ENCODE peak calls at places on chromosomes 1 and 21, in nine cellular contexts. S, I, H, L, E, J, X, P and D are unnamed samples.

GRCh38 chr21:41965045-41965444 is 11.2 kb upstream of the C2CD2 start:
- DNase-seq in J (no peak), H (no peak), E (no peak), X (no peak), L (no peak), I (no peak), P (no peak), S (no peak), D (no peak)

GRCh38 chr1:221394011-221394544 is 347.8 kb downstream of the DUSP10 start:
- DNase-seq in L (no peak), E (peak), P (no peak), H (no peak), I (no peak), X (no peak), J (peak), S (no peak), D (no peak)

GRCh38 chr1:119611701-119612113 is 36.4 kb downstream of the ZNF697 start:
- DNase-seq in P (peak), L (no peak), I (no peak), J (no peak), E (peak), H (peak), X (peak), S (peak), D (peak)

GRCh38 chr21:25700741-25701140 is 34.0 kb downstream of the ATP5PF start:
- DNase-seq in J (no peak), E (no peak), I (no peak), S (no peak), L (no peak), X (no peak), P (no peak), H (no peak), D (no peak)

GRCh38 chr1:163361123-163361934 is 39.6 kb downstream of the NUF2 start:
- DNase-seq in H (no peak), L (no peak), I (no peak), X (peak), S (peak), J (no peak), P (no peak), E (no peak), D (no peak)

GRCh38 chr1:101484896-101485412 is 248.1 kb downstream of the S1PR1 start:
- DNase-seq in P (no peak), L (no peak), S (no peak), E (no peak), J (no peak), I (no peak), X (no peak), H (no peak), D (no peak)

GRCh38 chr1:6086762-6087401 is 41.2 kb downstream of the KCNAB2 start:
- DNase-seq in E (no peak), P (no peak), S (no peak), X (no peak), I (no peak), J (no peak), H (no peak), L (no peak), D (no peak)

GRCh38 chr1:71083271-71083670 is 2.4 kb upstream of the ZRANB2 start:
- DNase-seq in E (no peak), X (peak), I (no peak), H (no peak), L (no peak), P (no peak), J (no peak), S (no peak), D (no peak)

GRCh38 chr21:43909736-43910455 is 44.9 kb downstream of the AGPAT3 start:
- DNase-seq in X (no peak), P (no peak), J (no peak), H (no peak), L (no peak), I (no peak), E (no peak), S (no peak), D (no peak)

GRCh38 chr1:90443340-90443739 is 273.8 kb downstream of the BARHL2 start:
- DNase-seq in E (no peak), X (no peak), H (no peak), S (no peak), J (no peak), L (no peak), P (no peak), I (no peak), D (no peak)

GRCh38 chr1:62301726-62302390 is 17.4 kb downstream of the KANK4 start:
- DNase-seq in L (no peak), E (no peak), P (no peak), J (no peak), X (no peak), I (no peak), S (no peak), H (no peak), D (no peak)

GRCh38 chr21:8993943-8994639 is 1527.3 kb upstream of the TPTE start:
- DNase-seq in X (no peak), E (no peak), P (no peak), J (no peak), I (no peak), S (no peak), H (no peak), L (no peak), D (no peak)

GRCh38 chr21:20811702-20812101 is 186.5 kb upstream of the NCAM2 start:
- DNase-seq in E (no peak), S (no peak), P (no peak), I (no peak), L (no peak), J (no peak), H (no peak), X (peak), D (no peak)

GRCh38 chr1:165481820-165482532 is 37.0 kb upstream of the RXRG start:
- DNase-seq in H (peak), J (peak), I (no peak), X (no peak), E (peak), P (peak), S (no peak), L (no peak), D (no peak)

GRCh38 chr1:35600593-35600992 is 27.5 kb downstream of the TFAP2E start:
- DNase-seq in H (no peak), J (no peak), S (no peak), I (no peak), X (no peak), L (no peak), E (no peak), P (no peak), D (no peak)

GRCh38 chr1:12386130-12386529 is 156.3 kb downstream of the VPS13D start:
- DNase-seq in I (peak), S (no peak), P (no peak), J (no peak), E (no peak), L (no peak), H (no peak), X (no peak), D (no peak)

GRCh38 chr21:25791321-25791720 is 56.5 kb downstream of the GABPA start:
- DNase-seq in I (no peak), P (no peak), J (no peak), S (no peak), E (no peak), H (no peak), L (no peak), X (no peak), D (no peak)

GRCh38 chr1:77532641-77533040 is 149.8 kb downstream of the ZZZ3 start:
- DNase-seq in P (no peak), J (no peak), X (no peak), H (no peak), S (no peak), L (no peak), E (no peak), I (no peak), D (no peak)

GRCh38 chr1:3779912-3780416 is 7.4 kb downstream of the SMIM1 start:
- DNase-seq in L (no peak), P (no peak), I (no peak), S (no peak), J (no peak), H (no peak), X (no peak), E (no peak), D (no peak)

GRCh38 chr1:156387899-156388813 is 19.1 kb downstream of the RHBG start:
- DNase-seq in J (no peak), S (peak), E (no peak), H (no peak), X (peak), I (no peak), L (no peak), P (no peak), D (peak)

GRCh38 chr1:89279011-89279466 is 6.4 kb upstream of the GBP5 start:
- DNase-seq in S (no peak), P (no peak), X (no peak), J (no peak), L (no peak), E (no peak), H (no peak), I (no peak), D (no peak)